ENCODE peak calls at places on chromosomes 1 and 21, in seven cellular contexts. D is CD8-positive, alpha-beta T cell; J is mesothelial cell of epicardium; F is AG09319; W is fibroblast of mammary gland; U is foreskin fibroblast; Z is body of pancreas. I is an unnamed sample.

GRCh38 chr1:70874063-70874462 is 173.6 kb downstream of the PTGER3 start:
- DNase-seq in W (no peak), Z (no peak), D (no peak), J (no peak), U (no peak), F (no peak), I (no peak)

GRCh38 chr1:119141020-119141424 is 569 bp upstream of the WARS2 start:
- DNase-seq in J (no peak), Z (peak), U (peak), F (no peak), W (peak), D (no peak), I (peak)

GRCh38 chr1:40373323-40374283 is at the start of gene SMAP2:
- DNase-seq in J (peak), U (peak), D (peak), W (peak), F (peak), Z (peak), I (peak)

GRCh38 chr1:163912491-163912890 is 590.7 kb downstream of the NUF2 start:
- DNase-seq in U (peak), D (no peak), J (no peak), Z (no peak), W (peak), F (no peak), I (no peak)

GRCh38 chr1:217135987-217136894 is 413.0 kb upstream of the ESRRG start:
- DNase-seq in F (no peak), D (no peak), J (no peak), Z (no peak), U (no peak), W (no peak), I (no peak)

GRCh38 chr1:11880911-11881748 is 22.4 kb upstream of the NPPB start:
- DNase-seq in J (no peak), U (no peak), Z (no peak), W (no peak), F (no peak), D (no peak), I (no peak)

GRCh38 chr1:62407398-62408009 is 29.3 kb upstream of the USP1 start:
- DNase-seq in W (peak), J (no peak), Z (no peak), F (peak), D (no peak), U (peak), I (peak)

GRCh38 chr21:31366825-31367224 is 22.8 kb upstream of the TIAM1 start:
- DNase-seq in J (no peak), D (no peak), Z (no peak), F (no peak), W (peak), U (peak), I (no peak)

GRCh38 chr1:54010415-54011117 is 7.4 kb downstream of the LDLRAD1 start:
- DNase-seq in Z (no peak), J (no peak), W (no peak), D (no peak), U (no peak), F (no peak), I (no peak)

GRCh38 chr21:20999567-21000169 is 1.5 kb downstream of the NCAM2 start:
- DNase-seq in Z (no peak), D (no peak), U (peak), W (peak), J (peak), F (no peak), I (peak)

GRCh38 chr1:246032111-246032551 is 474.9 kb downstream of the SMYD3 start:
- DNase-seq in U (no peak), D (no peak), J (no peak), F (no peak), Z (no peak), W (no peak), I (no peak)

GRCh38 chr1:35535243-35535642 is 22.0 kb downstream of the KIAA0319L start:
- DNase-seq in U (no peak), D (no peak), W (no peak), Z (no peak), J (no peak), F (no peak), I (no peak)

GRCh38 chr1:214683596-214683995 is 80.6 kb downstream of the CENPF start:
- DNase-seq in W (no peak), F (no peak), D (no peak), U (no peak), J (no peak), Z (no peak), I (peak)

GRCh38 chr1:75707191-75707590 is 17.3 kb upstream of the ACADM start:
- DNase-seq in Z (peak), W (no peak), J (no peak), D (no peak), F (no peak), U (no peak), I (no peak)

GRCh38 chr1:151888972-151889570 is 20.2 kb downstream of the THEM4 start:
- DNase-seq in U (no peak), W (peak), D (no peak), F (no peak), J (no peak), Z (no peak), I (no peak)

GRCh38 chr1:218939095-218939494 is 234.6 kb upstream of the LYPLAL1 start:
- DNase-seq in J (no peak), D (no peak), F (no peak), W (peak), U (no peak), Z (no peak), I (no peak)

GRCh38 chr1:219317762-219318353 is 144.2 kb downstream of the LYPLAL1 start:
- DNase-seq in J (no peak), F (no peak), W (no peak), U (no peak), D (no peak), Z (no peak), I (no peak)

GRCh38 chr1:231971397-231972233 is 345.0 kb downstream of the DISC1 start:
- DNase-seq in J (no peak), Z (no peak), F (no peak), W (peak), D (no peak), U (no peak), I (no peak)

GRCh38 chr1:244969355-244970235 is 105.3 kb upstream of the HNRNPU start:
- DNase-seq in U (peak), W (peak), Z (peak), F (peak), D (peak), J (peak), I (no peak)

GRCh38 chr1:167472729-167473529 is 45.4 kb downstream of the CD247 start:
- DNase-seq in U (no peak), F (no peak), Z (no peak), J (no peak), D (no peak), W (no peak), I (no peak)

GRCh38 chr1:34267326-34267725 is 90.6 kb downstream of the C1orf94 start:
- DNase-seq in Z (no peak), F (no peak), U (no peak), W (no peak), J (no peak), D (no peak), I (no peak)

GRCh38 chr1:246782120-246782900 is 58.1 kb downstream of the SCCPDH start:
- DNase-seq in F (no peak), U (peak), J (no peak), D (no peak), Z (peak), W (peak), I (no peak)

GRCh38 chr1:65170511-65171142 is 22.6 kb downstream of the AK4 start:
- DNase-seq in W (peak), Z (peak), U (peak), D (no peak), J (no peak), F (no peak), I (no peak)

GRCh38 chr1:2561898-2562895 is 6.0 kb downstream of the TNFRSF14 start:
- DNase-seq in J (no peak), Z (no peak), U (no peak), F (no peak), D (no peak), W (no peak), I (no peak)

GRCh38 chr1:60878323-60878722 is 204.0 kb upstream of the NFIA start:
- DNase-seq in U (no peak), F (no peak), Z (no peak), W (no peak), J (no peak), D (no peak), I (no peak)

GRCh38 chr1:218748071-218748470 is 402.9 kb downstream of the TGFB2 start:
- DNase-seq in J (no peak), D (no peak), W (peak), U (peak), Z (no peak), F (no peak), I (no peak)

GRCh38 chr1:241356519-241357365 is at the start of gene RGS7:
- DNase-seq in J (peak), W (peak), F (no peak), Z (peak), D (no peak), U (peak), I (peak)

GRCh38 chr1:26861286-26861701 is 1.7 kb upstream of the SFN start:
- DNase-seq in U (no peak), W (peak), Z (no peak), D (no peak), J (no peak), F (no peak), I (no peak)

DNA sequence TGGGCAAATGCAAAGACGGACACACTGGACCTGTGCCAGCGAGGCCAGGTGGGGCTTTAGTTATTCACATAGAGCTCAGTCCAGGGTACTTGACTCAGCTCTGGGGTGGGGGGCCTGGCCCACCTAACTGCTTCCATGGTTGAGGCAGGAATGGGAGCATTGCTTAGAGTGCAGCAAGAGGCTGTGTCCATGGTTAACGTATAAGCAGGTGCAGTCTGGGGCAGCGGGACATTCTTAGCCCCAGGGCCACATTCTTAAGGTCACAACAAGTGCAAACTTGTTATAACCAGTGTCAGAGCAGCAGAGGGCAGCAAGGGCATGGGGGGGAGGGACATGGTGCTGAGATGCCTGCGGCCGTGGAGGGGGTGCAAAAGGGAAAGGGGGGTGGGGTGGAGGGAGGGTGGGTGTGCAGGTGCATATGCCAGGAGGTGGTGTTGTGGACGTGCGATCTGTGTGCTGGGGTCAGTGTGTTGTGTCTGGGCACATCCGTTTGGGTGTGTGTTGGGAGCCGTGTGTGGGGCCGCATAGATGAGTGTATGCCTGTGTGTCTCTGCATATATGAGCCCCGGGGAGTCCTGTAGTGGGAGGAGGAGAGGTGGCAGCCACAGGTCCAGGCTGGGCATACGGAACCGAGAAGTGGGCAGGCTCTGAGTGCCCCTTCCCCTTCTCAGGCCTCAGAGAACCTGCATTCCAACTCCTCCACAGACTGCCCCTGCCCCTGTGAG is 8.4 kb downstream of the KCNJ10 start:
- DNase-seq in F (no peak), U (no peak), W (no peak), Z (no peak), J (no peak), D (no peak), I (peak)
- TF ChIP-seq CTCF in F (no peak), U (no peak), W (no peak), Z (no peak), J (no peak), D (no peak), I (no peak)

DNA sequence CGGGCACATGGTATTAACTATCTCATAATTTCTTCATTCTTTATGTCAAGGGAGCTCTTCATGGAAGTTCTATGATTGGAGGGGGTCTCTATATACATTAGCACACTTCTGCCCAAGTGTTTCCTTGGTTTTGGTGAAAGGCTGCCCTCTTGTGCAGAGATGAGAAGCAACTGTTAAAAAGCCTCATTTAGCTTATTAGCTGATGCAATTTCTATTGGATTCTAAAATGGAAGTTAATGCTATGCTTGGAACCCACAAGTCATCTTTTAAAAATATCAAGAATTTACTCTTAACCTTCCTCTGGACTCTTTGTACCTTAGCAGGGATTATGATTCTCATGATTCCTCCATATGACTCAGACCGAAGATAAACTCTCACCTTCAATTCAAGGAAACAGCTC is 328.9 kb downstream of the PTBP2 start:
- DNase-seq in W (peak), J (no peak), Z (no peak), U (peak), F (no peak), D (no peak), I (no peak)
- TF ChIP-seq CTCF in W (peak), J (no peak), Z (no peak), U (peak), F (peak), D (no peak), I (peak)

GRCh38 chr1:16072616-16073484 is 601 bp downstream of the FAM131C start:
- DNase-seq in Z (peak), F (no peak), U (no peak), D (no peak), J (no peak), W (no peak), I (no peak)
- TF ChIP-seq CTCF in Z (no peak), F (peak), U (peak), D (no peak), J (peak), W (no peak), I (peak)

DNA sequence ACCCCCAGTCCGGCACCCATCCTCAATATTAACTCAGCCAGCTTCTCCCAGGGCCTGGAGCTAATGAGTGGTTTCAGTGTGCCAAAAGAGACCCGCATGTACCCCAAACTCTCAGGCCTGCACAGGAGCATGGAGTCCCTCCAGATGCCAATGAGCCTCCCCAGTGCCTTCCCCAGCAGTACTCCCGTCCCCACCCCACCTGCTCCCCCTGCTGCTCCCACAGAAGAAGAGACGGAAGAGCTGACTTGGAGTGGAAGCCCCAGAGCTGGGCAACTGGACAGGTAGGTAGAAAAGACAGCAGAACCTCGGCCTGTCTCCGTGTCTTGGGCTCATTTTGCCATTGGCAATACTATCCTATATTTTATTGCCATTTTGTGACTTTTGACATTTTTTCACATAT is 45.4 kb upstream of the IPO9 start:
- DNase-seq in U (no peak), J (no peak), W (no peak), Z (no peak), F (no peak), D (no peak), I (no peak)
- TF ChIP-seq CTCF in U (no peak), J (no peak), W (no peak), Z (no peak), F (no peak), D (no peak), I (no peak)

GRCh38 chr1:155253208-155253607 is 2.1 kb downstream of the ENTREP3 start:
- DNase-seq in J (no peak), Z (no peak), D (no peak), U (no peak), W (no peak), F (no peak), I (no peak)
- TF ChIP-seq CTCF in J (no peak), Z (no peak), D (no peak), U (no peak), W (peak), F (no peak), I (no peak)

DNA sequence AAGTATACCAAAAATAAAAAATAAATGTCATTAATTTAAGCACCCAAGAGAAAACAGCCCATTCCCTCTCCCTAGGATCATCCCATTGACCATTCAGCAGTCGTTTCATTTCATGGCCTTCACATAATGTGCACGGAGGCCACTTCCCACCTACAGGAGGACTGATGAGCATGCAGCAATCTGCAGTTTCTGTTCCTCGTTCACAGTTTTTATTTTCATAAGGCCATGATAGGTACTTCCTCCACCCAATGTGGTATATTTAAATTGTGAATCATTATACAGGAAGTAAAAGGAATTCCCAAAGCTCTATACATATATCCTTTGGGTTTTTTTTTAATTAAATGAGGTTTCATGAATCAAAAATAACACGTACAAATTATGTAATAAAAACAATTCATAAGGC is 27.7 kb upstream of the SLC44A3 start:
- DNase-seq in D (no peak), F (no peak), J (no peak), U (peak), Z (no peak), W (peak), I (no peak)
- TF ChIP-seq CTCF in D (no peak), F (peak), J (no peak), U (peak), Z (peak), W (peak), I (peak)

DNA sequence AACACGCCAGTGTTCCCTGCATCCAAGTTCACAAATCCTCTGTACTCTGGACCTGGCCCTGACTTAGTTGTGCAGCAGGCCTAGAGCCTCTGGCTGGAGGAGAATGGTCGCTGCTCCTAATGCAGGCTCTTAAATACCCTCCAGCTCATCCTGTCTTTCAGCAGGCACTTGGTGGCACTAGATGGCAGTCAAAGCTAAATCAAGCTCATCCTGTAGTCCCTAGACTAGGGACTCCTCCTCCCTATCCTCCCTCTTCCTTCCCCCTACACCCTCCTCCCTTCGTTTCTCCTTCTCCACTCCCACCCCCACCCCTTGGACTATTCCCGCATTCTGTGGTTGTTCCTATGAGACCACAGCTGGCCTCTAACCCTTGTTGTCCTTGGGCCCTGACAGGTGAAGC is 41.5 kb upstream of the MTR start:
- DNase-seq in Z (no peak), J (no peak), D (no peak), W (peak), U (no peak), F (no peak), I (no peak)
- TF ChIP-seq CTCF in Z (peak), J (no peak), D (no peak), W (peak), U (peak), F (peak), I (peak)